ENCODE peak calls at places on chromosome 10, in ten cellular contexts. One of them, this sample, is unnamed.

GRCh38 chr10:5305374-5305773 is 59.4 kb upstream of the UCN3 start:
- DNase-seq in HCEC 1CT: no peak
- DNase-seq in osteocyte: no peak
- DNase-seq in CD8-positive, alpha-beta T cell: no peak
- DNase-seq in Kasumi-1: no peak
- DNase-seq in T-helper 9 cell: no peak
- DNase-seq in CD8-positive, alpha-beta memory T cell: no peak
- DNase-seq in central memory CD4-positive, alpha-beta T cell: no peak
- DNase-seq in lower leg skin: no peak
- DNase-seq in HL-60: peak
- DNase-seq in this sample: no peak

GRCh38 chr10:112202561-112203241 is 19.1 kb upstream of the GPAM start:
- DNase-seq in lower leg skin: no peak
- DNase-seq in CD8-positive, alpha-beta memory T cell: no peak
- DNase-seq in Kasumi-1: no peak
- DNase-seq in osteocyte: no peak
- DNase-seq in CD8-positive, alpha-beta T cell: no peak
- DNase-seq in HL-60: no peak
- DNase-seq in T-helper 9 cell: no peak
- DNase-seq in HCEC 1CT: peak
- DNase-seq in central memory CD4-positive, alpha-beta T cell: no peak
- DNase-seq in this sample: no peak

GRCh38 chr10:10661176-10661575 is 356.5 kb upstream of the CELF2 start:
- DNase-seq in HCEC 1CT: peak
- DNase-seq in osteocyte: no peak
- DNase-seq in T-helper 9 cell: no peak
- DNase-seq in HL-60: no peak
- DNase-seq in central memory CD4-positive, alpha-beta T cell: no peak
- DNase-seq in CD8-positive, alpha-beta T cell: no peak
- DNase-seq in CD8-positive, alpha-beta memory T cell: no peak
- DNase-seq in Kasumi-1: no peak
- DNase-seq in lower leg skin: no peak
- DNase-seq in this sample: no peak

GRCh38 chr10:33706746-33707145 is 372.3 kb upstream of the NRP1 start:
- DNase-seq in osteocyte: no peak
- DNase-seq in HCEC 1CT: no peak
- DNase-seq in lower leg skin: no peak
- DNase-seq in central memory CD4-positive, alpha-beta T cell: no peak
- DNase-seq in T-helper 9 cell: no peak
- DNase-seq in Kasumi-1: no peak
- DNase-seq in CD8-positive, alpha-beta T cell: no peak
- DNase-seq in HL-60: no peak
- DNase-seq in CD8-positive, alpha-beta memory T cell: no peak
- DNase-seq in this sample: no peak

GRCh38 chr10:35089641-35090161 is 440 bp downstream of the CUL2 start:
- DNase-seq in central memory CD4-positive, alpha-beta T cell: peak
- DNase-seq in CD8-positive, alpha-beta T cell: peak
- DNase-seq in HCEC 1CT: peak
- DNase-seq in HL-60: peak
- DNase-seq in osteocyte: no peak
- DNase-seq in lower leg skin: peak
- DNase-seq in Kasumi-1: peak
- DNase-seq in CD8-positive, alpha-beta memory T cell: peak
- DNase-seq in T-helper 9 cell: no peak
- DNase-seq in this sample: no peak

GRCh38 chr10:1179346-1180070 is 123.3 kb downstream of the WDR37 start:
- DNase-seq in HL-60: no peak
- DNase-seq in CD8-positive, alpha-beta memory T cell: no peak
- DNase-seq in osteocyte: no peak
- DNase-seq in HCEC 1CT: no peak
- DNase-seq in T-helper 9 cell: no peak
- DNase-seq in central memory CD4-positive, alpha-beta T cell: no peak
- DNase-seq in CD8-positive, alpha-beta T cell: no peak
- DNase-seq in Kasumi-1: no peak
- DNase-seq in lower leg skin: no peak
- DNase-seq in this sample: no peak

GRCh38 chr10:48470893-48471805 is 133.7 kb downstream of the ARHGAP22 start:
- DNase-seq in osteocyte: peak
- DNase-seq in central memory CD4-positive, alpha-beta T cell: no peak
- DNase-seq in HL-60: no peak
- DNase-seq in lower leg skin: no peak
- DNase-seq in CD8-positive, alpha-beta memory T cell: no peak
- DNase-seq in HCEC 1CT: peak
- DNase-seq in CD8-positive, alpha-beta T cell: no peak
- DNase-seq in Kasumi-1: no peak
- DNase-seq in T-helper 9 cell: no peak
- DNase-seq in this sample: no peak

GRCh38 chr10:8095962-8096361 is 41.5 kb downstream of the GATA3 start:
- DNase-seq in Kasumi-1: no peak
- DNase-seq in T-helper 9 cell: no peak
- DNase-seq in CD8-positive, alpha-beta T cell: no peak
- DNase-seq in lower leg skin: no peak
- DNase-seq in central memory CD4-positive, alpha-beta T cell: no peak
- DNase-seq in CD8-positive, alpha-beta memory T cell: no peak
- DNase-seq in HCEC 1CT: no peak
- DNase-seq in HL-60: no peak
- DNase-seq in osteocyte: no peak
- DNase-seq in this sample: no peak

GRCh38 chr10:97095701-97096300 is 90.0 kb downstream of the SLIT1 start:
- DNase-seq in central memory CD4-positive, alpha-beta T cell: no peak
- DNase-seq in HCEC 1CT: no peak
- DNase-seq in T-helper 9 cell: no peak
- DNase-seq in HL-60: no peak
- DNase-seq in osteocyte: no peak
- DNase-seq in CD8-positive, alpha-beta memory T cell: no peak
- DNase-seq in lower leg skin: no peak
- DNase-seq in Kasumi-1: no peak
- DNase-seq in CD8-positive, alpha-beta T cell: no peak
- DNase-seq in this sample: no peak

This sample was measured in Panc1.